ENCODE peak calls at places on chromosomes 5 and 9, in five cellular contexts. T is omental fat pad, X is HFFc6, F is endothelial cell, A is GM10248. R is an unnamed sample.

GRCh38 chr9:129635099-129635803 is 6.7 kb downstream of the ASB6 start:
- DNase-seq in X (no peak), A (no peak), F (no peak), T (no peak), R (no peak)

GRCh38 chr9:37215456-37216229 is 95.3 kb downstream of the ZCCHC7 start:
- DNase-seq in T (no peak), F (no peak), A (no peak), X (peak), R (no peak)

GRCh38 chr9:6782981-6783380 is 25.2 kb downstream of the KDM4C start:
- DNase-seq in X (no peak), F (no peak), A (no peak), T (no peak), R (no peak)

GRCh38 chr5:38462972-38463633 is 93.3 kb downstream of the LIFR start:
- DNase-seq in T (no peak), X (peak), F (no peak), A (no peak), R (no peak)

GRCh38 chr5:150517272-150518152 is 9.6 kb downstream of the NDST1 start:
- DNase-seq in X (peak), A (no peak), T (no peak), F (no peak), R (no peak)

GRCh38 chr9:114299286-114300152 is 23.4 kb upstream of the ORM1 start:
- DNase-seq in F (no peak), A (no peak), T (no peak), X (no peak), R (no peak)

GRCh38 chr5:109997191-109997590 is 307.5 kb downstream of the MAN2A1 start:
- DNase-seq in F (no peak), T (no peak), A (no peak), X (no peak), R (no peak)

GRCh38 chr5:4022991-4023390 is 427.4 kb downstream of the IRX1 start:
- DNase-seq in X (no peak), F (no peak), T (no peak), A (no peak), R (no peak)

GRCh38 chr9:91643474-91644102 is 220.0 kb upstream of the NFIL3 start:
- DNase-seq in T (no peak), A (no peak), F (no peak), X (no peak), R (no peak)

GRCh38 chr5:170534177-170534576 is 30.4 kb downstream of the KCNIP1 start:
- DNase-seq in F (no peak), A (no peak), T (no peak), X (no peak), R (no peak)

GRCh38 chr5:135568241-135568640 is 10.6 kb downstream of the CXCL14 start:
- DNase-seq in A (no peak), X (no peak), T (no peak), F (no peak), R (no peak)

DNA sequence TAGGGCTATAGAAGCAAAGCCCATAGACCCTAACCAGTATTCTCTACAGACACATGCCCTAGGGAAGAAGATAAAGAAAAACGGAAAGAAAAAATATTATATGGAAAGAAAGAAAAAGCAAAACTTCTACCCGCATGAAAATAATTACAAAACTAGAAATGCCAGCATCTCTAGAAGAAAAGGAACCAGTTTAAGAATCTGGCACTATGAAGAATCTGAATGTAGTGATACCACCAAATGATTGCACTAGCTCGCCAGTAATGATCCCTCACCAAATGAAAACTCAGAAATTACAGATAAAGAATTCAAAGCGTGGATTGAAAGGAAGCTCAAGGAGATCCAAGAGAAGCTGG is 341.9 kb upstream of the GRIA1 start:
- DNase-seq in T (no peak), A (no peak), F (no peak), X (no peak), R (no peak)
- TF ChIP-seq CTCF in T (no peak), A (no peak), F (no peak), X (peak), R (no peak)

GRCh38 chr5:53991942-53992341 is 318.4 kb downstream of the ARL15 start:
- DNase-seq in F (peak), A (no peak), X (peak), T (no peak), R (peak)
- TF ChIP-seq CTCF in F (peak), A (no peak), X (peak), T (no peak), R (peak)

DNA sequence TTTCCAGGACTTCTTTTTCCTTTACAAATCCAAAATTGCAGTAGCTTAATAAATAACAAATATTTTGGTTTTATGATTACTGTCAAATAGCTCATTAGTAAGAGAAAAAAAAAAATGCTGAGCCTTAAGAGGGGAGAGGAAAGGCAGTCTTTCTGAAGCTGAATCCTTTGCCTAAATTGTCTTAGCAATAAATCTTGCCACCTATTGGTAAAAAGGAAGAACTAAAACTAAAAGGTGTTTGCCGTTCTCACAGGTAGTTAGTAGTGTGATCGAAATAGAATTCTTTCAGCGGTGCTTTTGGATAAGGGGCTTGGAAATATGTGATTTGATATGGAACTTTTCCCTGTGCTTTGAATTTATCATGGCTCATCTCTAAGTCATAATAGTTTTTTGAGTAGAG is 31.2 kb downstream of the PIK3R1 start:
- DNase-seq in T (no peak), X (no peak), A (no peak), F (no peak), R (no peak)
- TF ChIP-seq CTCF in T (no peak), X (peak), A (no peak), F (no peak), R (peak)

DNA sequence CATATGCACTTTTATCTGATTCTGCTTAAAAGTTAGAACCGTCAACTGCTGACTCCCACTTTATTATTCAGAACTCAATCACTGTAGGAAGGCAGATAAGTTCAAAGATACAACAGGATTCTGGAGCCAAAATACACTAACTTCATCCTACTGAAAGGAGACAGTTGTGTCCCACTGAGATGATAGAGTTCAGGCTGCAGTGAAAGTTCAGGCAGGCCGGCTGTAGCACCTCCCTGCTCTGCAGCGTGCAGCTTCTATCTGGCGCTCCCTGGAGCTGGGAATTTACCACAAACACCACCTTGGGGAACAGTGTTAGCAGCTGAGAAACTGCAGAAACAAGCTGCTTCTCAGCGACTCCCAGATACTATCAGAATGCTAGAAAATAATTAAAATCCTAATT is 52.5 kb upstream of the CNTLN start:
- DNase-seq in X (peak), T (no peak), A (no peak), F (peak), R (no peak)
- TF ChIP-seq CTCF in X (no peak), T (no peak), A (no peak), F (no peak), R (no peak)